ENCODE peak calls at places on chromosomes 11 and 22, in five cellular contexts. Q, W, J, Y and F are unnamed samples.

GRCh38 chr22:19885841-19886592 is 31.3 kb upstream of the GNB1L start:
- DNase-seq in J (no peak), Y (no peak), W (no peak), Q (no peak), F (no peak)

GRCh38 chr11:12083380-12083779 is 27.0 kb upstream of the MICAL2 start:
- DNase-seq in Q (no peak), Y (no peak), W (peak), J (no peak), F (no peak)

GRCh38 chr11:125062931-125063428 is at the start of gene SLC37A2:
- DNase-seq in Q (peak), J (peak), Y (peak), W (no peak), F (peak)

GRCh38 chr22:42856179-42856864 is 751 bp downstream of the ARFGAP3 start:
- DNase-seq in W (peak), J (no peak), Y (peak), Q (no peak), F (peak)

GRCh38 chr11:23540101-23540561 is 679.9 kb upstream of the CCDC179 start:
- DNase-seq in W (peak), Y (no peak), Q (peak), J (no peak), F (no peak)

GRCh38 chr11:3835100-3835485 is 5.7 kb downstream of the RHOG start:
- DNase-seq in Y (no peak), Q (no peak), J (no peak), W (peak), F (peak)

GRCh38 chr22:46012182-46012880 is 35.4 kb upstream of the WNT7B start:
- DNase-seq in Q (no peak), W (no peak), J (no peak), Y (peak), F (peak)

GRCh38 chr22:35777335-35777975 is 59.8 kb downstream of the APOL5 start:
- DNase-seq in Q (no peak), W (no peak), J (no peak), Y (no peak), F (no peak)

GRCh38 chr11:119340335-119341221 is at the start of gene C1QTNF5:
- DNase-seq in W (no peak), J (peak), Y (peak), Q (no peak), F (peak)

GRCh38 chr11:124769804-124770774 is 8.0 kb upstream of the ESAM start:
- DNase-seq in W (no peak), J (no peak), Q (no peak), Y (no peak), F (no peak)

GRCh38 chr11:100681064-100681502 is 6.0 kb upstream of the ARHGAP42 start:
- DNase-seq in Y (no peak), J (peak), Q (no peak), W (peak), F (peak)

GRCh38 chr22:46766611-46767010 is 4.2 kb downstream of the TBC1D22A start:
- DNase-seq in J (no peak), W (no peak), Q (no peak), Y (peak), F (no peak)

GRCh38 chr11:19187880-19188279 is 13.9 kb downstream of the CSRP3 start:
- DNase-seq in Y (no peak), W (no peak), Q (no peak), J (no peak), F (no peak)
- TF ChIP-seq EP300 in Y (no peak), W (no peak), Q (no peak), J (no peak), F (no peak)

DNA sequence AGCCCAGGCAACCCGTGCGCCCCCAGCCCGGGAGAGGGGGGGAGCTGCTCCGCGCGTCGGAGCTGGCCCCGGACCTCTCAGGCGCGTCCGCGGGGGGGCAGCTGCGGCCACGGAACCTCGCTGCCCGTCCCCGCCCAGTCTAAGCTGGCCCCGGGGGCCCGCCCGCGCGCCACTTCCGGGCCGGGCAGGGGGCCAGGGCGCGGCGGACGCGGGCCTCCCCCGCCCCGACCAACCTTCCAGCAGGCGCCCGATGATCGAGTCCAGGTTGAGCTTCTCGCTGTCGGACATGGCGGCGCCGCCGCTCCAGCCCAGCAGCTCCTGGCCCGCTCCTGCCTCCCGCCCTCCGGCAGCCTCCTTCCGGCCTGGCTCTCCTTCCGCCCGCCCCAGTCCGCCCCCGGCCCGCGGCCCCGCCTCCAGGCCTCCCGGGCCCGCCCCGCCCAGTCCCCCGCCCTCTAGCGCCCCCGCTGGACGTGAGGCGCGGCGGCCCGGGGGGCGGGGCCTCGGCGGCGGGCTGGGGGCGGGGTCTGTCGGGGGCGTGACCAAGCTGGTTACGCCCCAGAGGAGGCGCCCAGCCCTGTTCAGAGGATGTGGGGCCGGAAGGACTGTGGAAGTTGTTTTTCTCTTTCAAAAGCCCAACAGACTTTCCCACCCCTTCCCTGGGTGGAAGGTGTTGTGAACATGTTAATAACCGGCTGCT is at the start of gene PPP1CA:
- DNase-seq in W (peak), J (peak), Q (peak), Y (peak), F (peak)
- TF ChIP-seq CTCF in W (peak), J (peak), Q (peak), Y (peak), F (peak)

DNA sequence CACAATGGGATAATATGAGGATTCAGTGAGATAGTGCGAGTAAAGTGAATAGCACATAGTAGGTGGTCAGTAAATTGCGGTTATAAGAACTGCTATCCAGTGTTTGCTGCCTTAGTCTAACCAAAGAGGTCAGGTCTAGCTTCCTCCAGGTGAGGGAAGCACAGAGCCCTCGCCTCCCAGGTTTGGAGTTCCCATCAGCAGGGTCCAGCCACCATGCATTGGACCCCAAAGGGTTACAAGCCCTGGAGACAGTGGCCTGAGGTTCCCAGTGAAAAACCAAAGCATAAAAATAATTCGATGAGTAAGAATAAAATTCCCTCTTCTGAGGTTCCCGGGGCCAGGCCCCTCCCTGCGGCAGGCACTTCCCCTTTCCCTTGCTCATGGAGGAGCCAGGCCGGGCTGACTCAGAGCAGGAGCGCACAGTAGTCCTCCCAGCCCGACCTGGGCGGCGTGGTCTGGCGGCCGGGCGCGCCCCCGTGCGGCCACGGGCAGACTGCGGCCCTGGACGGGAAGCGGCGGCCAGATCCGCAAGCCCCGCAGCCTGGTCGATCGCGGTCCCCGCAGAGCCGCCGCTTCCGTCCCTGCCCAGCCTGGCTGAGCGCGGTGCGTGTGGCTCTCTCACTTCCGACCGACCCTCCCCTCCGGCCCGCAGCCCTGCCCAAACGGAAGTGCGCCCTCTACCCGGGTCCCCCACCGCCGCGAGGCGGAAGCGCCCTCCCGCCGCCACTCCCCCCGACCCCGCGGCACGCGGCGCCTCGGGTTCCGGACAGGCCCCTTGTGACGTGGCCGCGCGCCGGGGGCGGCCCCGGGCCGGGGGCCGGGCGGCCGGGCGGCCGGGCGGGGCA is at the start of gene SLC39A13:
- DNase-seq in Q (peak), J (peak), W (peak), Y (peak), F (peak)
- TF ChIP-seq POLR2A in Q (peak), J (peak), W (peak), Y (peak), F (peak)

DNA sequence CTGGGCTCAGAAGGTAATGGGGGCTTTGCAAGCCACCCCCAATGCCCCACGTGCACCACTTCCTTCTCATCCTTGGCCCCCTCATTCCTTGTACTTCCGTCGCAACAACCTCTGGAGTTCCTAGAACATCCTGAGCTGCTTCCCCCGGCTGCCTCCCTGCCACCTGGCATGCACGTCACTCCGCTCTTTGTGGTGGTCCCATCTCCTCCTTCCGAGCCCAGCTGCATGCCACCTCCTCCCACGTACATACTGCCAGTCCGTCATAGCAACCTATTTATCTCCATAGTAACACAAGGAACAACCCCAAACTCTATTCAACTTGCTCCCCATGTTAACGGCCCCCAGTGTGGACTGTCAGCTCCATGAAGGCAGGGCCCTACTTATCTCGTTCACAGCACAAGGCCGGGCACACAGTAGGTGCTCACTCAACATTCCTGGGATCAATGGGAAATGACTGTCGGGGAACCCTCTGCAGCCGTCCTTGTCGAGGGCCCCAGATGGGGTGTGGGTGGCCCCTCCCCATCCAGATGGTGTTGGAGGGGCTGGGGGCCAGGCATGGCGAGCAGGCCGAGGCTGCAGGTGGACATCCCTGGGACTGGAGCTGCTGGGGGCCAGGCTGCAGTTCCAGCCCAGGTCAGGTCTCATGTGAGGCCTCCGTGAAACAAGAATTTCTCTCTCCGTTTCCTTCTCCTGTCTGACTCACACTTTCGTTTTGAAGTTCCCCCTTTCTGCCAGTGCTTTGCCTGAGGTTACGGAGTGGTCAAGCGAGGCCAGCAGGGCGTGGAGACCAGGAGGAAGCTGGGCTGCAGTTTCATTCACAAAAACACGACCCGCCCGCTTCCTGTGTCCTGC is 4.2 kb downstream of the MYEOV start:
- DNase-seq in J (peak), Y (peak), W (peak), Q (peak), F (peak)
- TF ChIP-seq EP300 in J (peak), Y (no peak), W (peak), Q (peak), F (no peak)